ENCODE peak calls at places on chromosomes 12 and 14, in six cellular contexts. A is pancreas, K is adrenal gland, C is uterus, V is GM12864, X is foreskin fibroblast. B is an unnamed sample.

GRCh38 chr12:123390415-123391093 is 6.6 kb downstream of the KMT5A start:
- DNase-seq in V (no peak), X (peak), K (no peak), A (no peak), C (no peak), B (no peak)

GRCh38 chr14:102777711-102778615 is 714 bp downstream of the TRAF3 start:
- DNase-seq in X (peak), A (no peak), C (no peak), V (no peak), K (no peak), B (peak)

GRCh38 chr12:104729610-104730446 is 228.3 kb downstream of the SLC41A2 start:
- DNase-seq in V (no peak), X (no peak), C (no peak), A (no peak), K (no peak), B (no peak)

GRCh38 chr14:93967637-93968250 is 8.6 kb downstream of the ASB2 start:
- DNase-seq in K (no peak), A (no peak), V (peak), C (no peak), X (no peak), B (peak)

GRCh38 chr12:102568151-102568815 is 87.9 kb upstream of the IGF1 start:
- DNase-seq in A (no peak), K (no peak), V (no peak), X (peak), C (no peak), B (no peak)

GRCh38 chr14:73591690-73592448 is at the start of gene ACOT4:
- DNase-seq in K (no peak), C (no peak), V (no peak), A (peak), X (peak), B (peak)

GRCh38 chr12:29625359-29625953 is 128.0 kb upstream of the OVCH1 start:
- DNase-seq in C (no peak), A (no peak), X (no peak), K (no peak), V (no peak), B (no peak)

GRCh38 chr12:70236990-70237389 is 6.2 kb upstream of the CNOT2 start:
- DNase-seq in K (no peak), X (no peak), V (no peak), A (no peak), C (no peak), B (no peak)

GRCh38 chr14:94030571-94030970 is 4.4 kb downstream of the OTUB2 start:
- DNase-seq in A (no peak), V (no peak), C (no peak), K (no peak), X (no peak), B (no peak)

GRCh38 chr12:2301531-2302461 is 249.0 kb downstream of the CACNA1C start:
- DNase-seq in K (peak), C (no peak), V (no peak), A (no peak), X (peak), B (no peak)

GRCh38 chr14:33435911-33436310 is 497.2 kb downstream of the NPAS3 start:
- DNase-seq in K (no peak), A (no peak), C (no peak), X (peak), V (no peak), B (no peak)

GRCh38 chr14:91414475-91415342 is 2.9 kb downstream of the CCDC88C start:
- DNase-seq in X (no peak), C (no peak), V (no peak), K (no peak), A (no peak), B (no peak)
- H3K4me3 ChIP-seq in X (no peak), C (no peak), V (peak), K (no peak), A (no peak), B (peak)

GRCh38 chr12:22409071-22409951 is 74.8 kb upstream of the ST8SIA1 start:
- DNase-seq in V (no peak), A (no peak), C (no peak), X (no peak), K (no peak), B (peak)
- H3K4me3 ChIP-seq in V (no peak), A (no peak), C (no peak), X (no peak), K (no peak), B (no peak)

GRCh38 chr14:92655372-92655771 is 93.1 kb downstream of the LGMN start:
- DNase-seq in V (no peak), A (no peak), K (no peak), X (no peak), C (no peak), B (no peak)

GRCh38 chr14:92653162-92653651 is 95.2 kb downstream of the LGMN start:
- DNase-seq in K (no peak), V (no peak), C (no peak), A (no peak), X (no peak), B (peak)

GRCh38 chr14:92652413-92653151 is 95.8 kb downstream of the LGMN start:
- DNase-seq in X (no peak), V (no peak), K (no peak), A (no peak), C (no peak), B (peak)

GRCh38 chr14:92655802-92656201 is 92.6 kb downstream of the LGMN start:
- DNase-seq in C (no peak), K (no peak), V (no peak), X (no peak), A (no peak), B (no peak)

GRCh38 chr14:92654206-92654901 is 94.1 kb downstream of the LGMN start:
- DNase-seq in A (no peak), C (no peak), V (no peak), K (no peak), X (no peak), B (no peak)
- H3K4me3 ChIP-seq in A (no peak), C (no peak), V (no peak), K (no peak), X (no peak), B (peak)

GRCh38 chr14:100322138-100322957 is 791 bp upstream of the SLC25A47 start:
- DNase-seq in K (no peak), X (no peak), V (no peak), C (no peak), A (no peak), B (no peak)
- H3K4me3 ChIP-seq in K (no peak), X (no peak), V (no peak), C (no peak), A (no peak), B (no peak)

GRCh38 chr12:132444957-132445883 is 44.7 kb upstream of the FBRSL1 start:
- DNase-seq in A (peak), K (peak), C (no peak), V (peak), X (no peak), B (peak)
- H3K4me3 ChIP-seq in A (no peak), K (no peak), C (peak), V (no peak), X (peak), B (no peak)

GRCh38 chr12:91180577-91180976 is 2.0 kb downstream of the DCN start:
- DNase-seq in V (no peak), K (no peak), X (peak), A (no peak), C (no peak), B (no peak)
- H3K4me3 ChIP-seq in V (no peak), K (no peak), X (peak), A (no peak), C (peak), B (no peak)

DNA sequence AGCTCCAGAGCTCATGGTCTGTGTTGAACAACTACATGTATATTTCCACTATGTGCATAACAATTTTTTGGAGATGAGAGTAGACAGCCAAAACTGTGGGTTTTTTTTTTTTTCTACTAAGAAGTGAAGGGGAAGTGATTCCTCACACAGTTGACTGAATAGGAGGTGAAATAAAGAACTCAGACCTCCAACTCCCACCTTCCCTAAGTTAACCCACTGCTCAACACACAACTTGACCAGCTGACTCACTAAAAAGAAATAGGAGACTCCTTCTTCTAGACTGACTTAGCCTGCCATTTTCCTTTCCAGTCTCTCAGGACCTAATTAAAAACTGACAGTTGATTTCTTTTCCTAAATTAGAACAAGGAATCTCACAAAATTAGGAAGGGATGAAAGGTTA is 1.7 kb downstream of the M6PR start:
- DNase-seq in C (no peak), X (no peak), K (no peak), A (no peak), V (no peak), B (peak)
- H3K4me3 ChIP-seq in C (no peak), X (peak), K (no peak), A (no peak), V (peak), B (peak)

B was measured in GM12865.